ENCODE peak calls at places on chromosomes 7 and 10, in ten cellular contexts. D is NCI-H1105; F is mucosa of descending colon; O is Calu3; T is activated CD4-positive, alpha-beta memory T cell treated with anti-CD3 and anti-CD28 coated beads, Interleukin-2, amount 10 ng/mL, durations not matched to agents 7 days and 5 days; Z is T follicular helper cell; R is fibroblast of the conjunctiva; J is stimulated activated CD8-positive, alpha-beta memory T cell treated with anti-CD3 and anti-CD28 coated beads, Interleukin-4, amount 100 ng/mL, for 48 hours; V is hippocampal formation; H is PC-3. X is an unnamed sample.

GRCh38 chr7:85115006-85115405 is 71.8 kb downstream of the SEMA3D start:
- DNase-seq in D (no peak), F (no peak), O (no peak), T (no peak), Z (no peak), R (no peak), J (no peak), V (no peak), H (peak; percentile 73), X (peak; percentile 93)

GRCh38 chr7:47578581-47579270 is 3.2 kb downstream of the TNS3 start:
- DNase-seq in D (no peak), F (no peak), O (no peak), T (no peak), Z (no peak), R (no peak), J (no peak), V (no peak), H (peak; percentile 97), X (peak; percentile 36)

GRCh38 chr10:92691591-92692084 is 1.9 kb downstream of the HHEX start:
- DNase-seq in D (no peak), F (peak; percentile 28), O (no peak), T (no peak), Z (no peak), R (no peak), J (peak; percentile 41), V (no peak), H (no peak), X (no peak)

GRCh38 chr10:33237736-33238624 is 96.5 kb downstream of the NRP1 start:
- DNase-seq in D (no peak), F (no peak), O (peak; percentile 40), T (no peak), Z (no peak), R (no peak), J (no peak), V (no peak), H (peak; percentile 100), X (peak; percentile 98)

GRCh38 chr10:29600067-29600466 is 34.7 kb downstream of the SVIL start:
- DNase-seq in D (no peak), F (no peak), O (no peak), T (no peak), Z (no peak), R (no peak), J (no peak), V (no peak), H (peak; percentile 48), X (peak; percentile 91)

GRCh38 chr10:57338823-57339558 is 928.7 kb downstream of the IPMK start:
- DNase-seq in D (no peak), F (peak; percentile 44), O (peak; percentile 45), T (no peak), Z (no peak), R (peak; percentile 10), J (no peak), V (peak; percentile 11), H (peak; percentile 86), X (peak; percentile 30)

GRCh38 chr10:133422821-133423771 is 1.3 kb downstream of the SPRN start:
- DNase-seq in D (no peak), F (no peak), O (no peak), T (no peak), Z (no peak), R (no peak), J (no peak), V (no peak), H (no peak), X (no peak)

GRCh38 chr7:41754046-41754445 is 51.2 kb upstream of the INHBA start:
- DNase-seq in D (no peak), F (no peak), O (no peak), T (no peak), Z (no peak), R (no peak), J (no peak), V (no peak), H (peak; percentile 28), X (peak; percentile 60)

GRCh38 chr10:98266647-98267046 is 1.3 kb downstream of the LOXL4 start:
- DNase-seq in D (no peak), F (no peak), O (no peak), T (no peak), Z (no peak), R (no peak), J (no peak), V (no peak), H (no peak), X (no peak)

GRCh38 chr7:774161-775109 is 47.4 kb upstream of the PRKAR1B start:
- DNase-seq in D (no peak), F (peak; percentile 75), O (peak; percentile 45), T (peak; percentile 70), Z (peak; percentile 46), R (no peak), J (peak; percentile 84), V (no peak), H (peak; percentile 32), X (peak; percentile 12)

GRCh38 chr10:130741901-130742625 is 569.5 kb downstream of the TCERG1L start:
- DNase-seq in D (no peak), F (no peak), O (no peak), T (no peak), Z (no peak), R (no peak), J (no peak), V (no peak), H (no peak), X (no peak)

GRCh38 chr7:71361633-71362032 is 229.7 kb downstream of the GALNT17 start:
- DNase-seq in D (no peak), F (no peak), O (no peak), T (no peak), Z (no peak), R (no peak), J (no peak), V (no peak), H (no peak), X (no peak)

GRCh38 chr7:151381333-151382078 is 28.3 kb downstream of the WDR86 start:
- DNase-seq in D (peak; percentile 33), F (no peak), O (no peak), T (no peak), Z (peak; percentile 66), R (no peak), J (peak; percentile 35), V (no peak), H (no peak), X (no peak)

GRCh38 chr7:98191668-98192431 is 19.4 kb upstream of the BHLHA15 start:
- DNase-seq in D (no peak), F (no peak), O (no peak), T (no peak), Z (no peak), R (no peak), J (no peak), V (no peak), H (no peak), X (no peak)